ENCODE peak calls at places on chromosomes 13 and 19, in five cellular contexts. I is choroid plexus epithelial cell, Q is OCI-LY7, O is GM13976, U is fibroblast of lung. P is an unnamed sample.

GRCh38 chr19:36103040-36103626 is 7.8 kb upstream of the OVOL3 start:
- DNase-seq in I (no peak), Q (no peak), O (no peak), U (no peak), P (no peak)

GRCh38 chr19:40006273-40006691 is 9.4 kb downstream of the ZNF546 start:
- DNase-seq in I (peak), Q (no peak), O (no peak), U (peak), P (no peak)

GRCh38 chr19:38441660-38442348 is 8.3 kb downstream of the RYR1 start:
- DNase-seq in I (no peak), Q (peak), O (peak), U (no peak), P (no peak)

GRCh38 chr13:113561417-113562084 is 23.0 kb upstream of the TFDP1 start:
- DNase-seq in I (no peak), Q (no peak), O (no peak), U (no peak), P (peak)

GRCh38 chr19:41000310-41000737 is 9.2 kb downstream of the CYP2B6 start:
- DNase-seq in I (peak), Q (no peak), O (no peak), U (no peak), P (no peak)

GRCh38 chr13:111202745-111203144 is 87.6 kb downstream of the ARHGEF7 start:
- DNase-seq in I (peak), Q (peak), O (peak), U (peak), P (no peak)

GRCh38 chr19:49432141-49433073 is 7.2 kb downstream of the GFY start:
- DNase-seq in I (no peak), Q (no peak), O (peak), U (no peak), P (no peak)

GRCh38 chr19:4914736-4915501 is 5.6 kb downstream of the UHRF1 start:
- DNase-seq in I (peak), Q (no peak), O (no peak), U (peak), P (no peak)

GRCh38 chr13:70023506-70023905 is 84.1 kb upstream of the ATXN8OS start:
- DNase-seq in I (no peak), Q (no peak), O (no peak), U (no peak), P (no peak)

GRCh38 chr13:39313721-39314120 is 275.5 kb downstream of the NHLRC3 start:
- DNase-seq in I (no peak), Q (no peak), O (no peak), U (no peak), P (no peak)

GRCh38 chr13:46479286-46479685 is 73.7 kb upstream of the LRCH1 start:
- DNase-seq in I (no peak), Q (no peak), O (no peak), U (no peak), P (no peak)

GRCh38 chr13:47337781-47338507 is 441.1 kb upstream of the HTR2A start:
- DNase-seq in I (peak), Q (no peak), O (no peak), U (peak), P (no peak)

GRCh38 chr13:42333613-42334328 is 61.8 kb downstream of the AKAP11 start:
- DNase-seq in I (peak), Q (peak), O (peak), U (peak), P (no peak)

GRCh38 chr13:103134271-103134670 is 68.1 kb upstream of the SLC10A2 start:
- DNase-seq in I (no peak), Q (peak), O (no peak), U (no peak), P (no peak)

GRCh38 chr19:51107406-51108065 is 673 bp downstream of the CTU1 start:
- DNase-seq in I (peak), Q (peak), O (no peak), U (peak), P (no peak)

GRCh38 chr19:17346109-17346671 is 8.8 kb downstream of the GTPBP3 start:
- DNase-seq in I (peak), Q (peak), O (peak), U (peak), P (no peak)

GRCh38 chr13:66657165-66657895 is 572.8 kb downstream of the PCDH9 start:
- DNase-seq in I (peak), Q (no peak), O (no peak), U (peak), P (no peak)

GRCh38 chr19:21127001-21127400 is 14.8 kb upstream of the ZNF431 start:
- DNase-seq in I (no peak), Q (no peak), O (no peak), U (no peak), P (no peak)

GRCh38 chr19:43504426-43505185 is at the start of gene PHLDB3:
- DNase-seq in I (no peak), Q (no peak), O (peak), U (peak), P (peak)

GRCh38 chr19:10132848-10133350 is 13.2 kb upstream of the EIF3G start:
- DNase-seq in I (no peak), Q (no peak), O (no peak), U (no peak), P (no peak)

GRCh38 chr19:16208064-16208759 is 10.5 kb downstream of the AP1M1 start:
- DNase-seq in I (no peak), Q (no peak), O (no peak), U (no peak), P (no peak)

GRCh38 chr13:27607125-27607524 is 13.2 kb downstream of the LNX2 start:
- DNase-seq in I (peak), Q (no peak), O (no peak), U (peak), P (no peak)

GRCh38 chr19:658916-659839 is 3.8 kb downstream of the RNF126 start:
- DNase-seq in I (no peak), Q (peak), O (no peak), U (peak), P (no peak)

GRCh38 chr13:98719527-98720250 is 32.8 kb downstream of the SLC15A1 start:
- DNase-seq in I (no peak), Q (no peak), O (no peak), U (no peak), P (no peak)

GRCh38 chr13:108425056-108425455 is 155.5 kb downstream of the TNFSF13B start:
- DNase-seq in I (peak), Q (no peak), O (no peak), U (peak), P (no peak)

GRCh38 chr13:23672616-23673015 is 102.4 kb downstream of the TNFRSF19 start:
- DNase-seq in I (no peak), Q (no peak), O (no peak), U (peak), P (no peak)

GRCh38 chr13:39415403-39415802 is 187.6 kb downstream of the LHFPL6 start:
- DNase-seq in I (peak), Q (peak), O (no peak), U (peak), P (no peak)

GRCh38 chr19:18286973-18287635 is 5.7 kb upstream of the JUND start:
- DNase-seq in I (no peak), Q (no peak), O (no peak), U (no peak), P (no peak)

GRCh38 chr19:4369109-4369887 is 25.9 kb downstream of the MPND start:
- DNase-seq in I (no peak), Q (peak), O (peak), U (peak), P (no peak)

GRCh38 chr19:53774011-53774410 is 50.1 kb downstream of the NLRP12 start:
- DNase-seq in I (no peak), Q (no peak), O (no peak), U (no peak), P (no peak)

GRCh38 chr13:79503473-79504017 is 22.6 kb downstream of the NDFIP2 start:
- DNase-seq in I (no peak), Q (no peak), O (no peak), U (no peak), P (no peak)

GRCh38 chr19:46603752-46604241 is 2.7 kb downstream of the CALM3 start:
- DNase-seq in I (no peak), Q (no peak), O (no peak), U (no peak), P (peak)

GRCh38 chr19:41306394-41306793 is 3.6 kb upstream of the CCDC97 start:
- DNase-seq in I (no peak), Q (no peak), O (no peak), U (no peak), P (no peak)

GRCh38 chr13:39599842-39600241 is 3.2 kb downstream of the LHFPL6 start:
- DNase-seq in I (peak), Q (no peak), O (no peak), U (no peak), P (no peak)

GRCh38 chr13:24396821-24397220 is 87.4 kb downstream of the C1QTNF9 start:
- DNase-seq in I (no peak), Q (no peak), O (no peak), U (no peak), P (no peak)

GRCh38 chr19:40424637-40425449 is 949 bp downstream of the SERTAD1 start:
- DNase-seq in I (peak), Q (no peak), O (no peak), U (peak), P (no peak)

GRCh38 chr19:5623397-5624153 is 692 bp downstream of the SAFB start:
- DNase-seq in I (peak), Q (peak), O (no peak), U (no peak), P (no peak)

GRCh38 chr19:873084-874019 is 13.9 kb downstream of the CFD start:
- DNase-seq in I (peak), Q (peak), O (peak), U (peak), P (no peak)

DNA sequence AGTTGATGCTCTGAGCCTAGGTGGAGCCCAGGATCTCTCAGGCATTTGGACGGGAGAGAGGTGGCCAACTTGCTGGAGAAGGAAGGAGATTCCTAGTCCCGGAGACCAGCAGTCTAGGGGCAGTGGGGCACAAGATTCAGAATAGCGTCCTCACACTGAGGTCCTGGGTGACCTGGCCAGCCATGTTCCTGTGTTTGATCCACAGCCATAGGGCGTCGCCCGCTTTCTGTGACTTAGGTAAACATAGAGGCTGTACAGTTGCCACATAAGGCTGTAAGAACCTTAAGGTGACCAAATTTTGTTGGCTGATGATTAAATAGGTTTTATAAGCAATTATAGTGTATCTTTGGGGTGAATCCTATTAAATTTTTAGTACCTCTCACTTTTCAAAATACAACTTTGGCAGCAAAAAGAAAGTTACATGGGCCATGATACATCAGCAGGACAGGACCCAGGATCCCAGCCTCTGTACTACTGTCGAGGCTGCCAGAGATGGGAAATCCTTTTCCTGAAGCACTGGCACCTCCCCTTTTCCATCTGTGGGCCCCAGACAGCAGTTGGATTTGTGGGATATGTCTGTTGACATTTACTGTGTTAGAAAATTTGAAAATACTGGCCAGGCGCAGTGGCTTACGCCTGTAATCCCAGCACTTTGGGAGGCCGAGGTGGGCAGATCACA is 37.5 kb downstream of the TSSK6 start:
- DNase-seq in I (no peak), Q (no peak), O (no peak), U (no peak), P (no peak)
- TF ChIP-seq CTCF in I (no peak), Q (no peak), O (no peak), U (no peak), P (no peak)

GRCh38 chr19:7978196-7978825 is 27.1 kb downstream of the ELAVL1 start:
- DNase-seq in I (peak), Q (no peak), O (no peak), U (no peak), P (no peak)

GRCh38 chr19:7977723-7978040 is 27.8 kb downstream of the ELAVL1 start:
- DNase-seq in I (no peak), Q (no peak), O (no peak), U (no peak), P (no peak)

GRCh38 chr19:7979559-7979958 is 25.9 kb downstream of the ELAVL1 start:
- DNase-seq in I (no peak), Q (no peak), O (no peak), U (no peak), P (no peak)

GRCh38 chr19:7980168-7980567 is 25.3 kb downstream of the ELAVL1 start:
- DNase-seq in I (no peak), Q (no peak), O (no peak), U (no peak), P (no peak)

GRCh38 chr19:7979011-7979410 is 26.4 kb downstream of the ELAVL1 start:
- DNase-seq in I (no peak), Q (no peak), O (no peak), U (no peak), P (no peak)
- TF ChIP-seq CTCF in I (no peak), Q (no peak), O (no peak), U (no peak), P (no peak)

GRCh38 chr13:97338571-97338970 is 95.4 kb upstream of the RAP2A start:
- DNase-seq in I (no peak), Q (no peak), O (no peak), U (no peak), P (no peak)
- TF ChIP-seq CTCF in I (no peak), Q (no peak), O (no peak), U (no peak), P (no peak)

DNA sequence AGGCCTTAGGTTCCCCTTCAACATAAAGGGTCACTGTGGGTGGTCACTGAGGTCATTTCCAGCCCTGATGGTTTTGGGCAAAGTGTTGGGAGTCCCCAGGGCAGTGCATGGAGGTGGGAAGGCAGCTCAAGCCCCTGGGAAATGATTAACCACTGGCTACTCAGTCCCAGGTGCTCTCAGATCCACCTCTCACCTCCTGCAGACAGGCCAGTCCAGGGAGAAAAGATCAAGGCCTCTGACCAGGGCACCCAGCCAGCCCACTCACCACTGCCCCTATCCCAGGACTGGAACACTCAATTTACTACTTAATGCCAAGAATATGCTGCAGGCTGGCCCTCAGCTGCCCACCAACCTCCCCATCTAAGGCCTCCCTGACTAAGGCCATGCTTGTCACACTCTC is 1307.9 kb downstream of the UQCRFS1 start:
- DNase-seq in I (no peak), Q (no peak), O (no peak), U (no peak), P (no peak)
- TF ChIP-seq CTCF in I (no peak), Q (no peak), O (no peak), U (no peak), P (no peak)

GRCh38 chr19:14689598-14690503 is at the start of gene ZNF333:
- DNase-seq in I (peak), Q (peak), O (peak), U (peak), P (peak)

GRCh38 chr19:14682084-14682483 is 7.4 kb upstream of the ADGRE3 start:
- DNase-seq in I (no peak), Q (no peak), O (no peak), U (no peak), P (no peak)

GRCh38 chr19:14683439-14683838 is 6.4 kb upstream of the ZNF333 start:
- DNase-seq in I (no peak), Q (no peak), O (no peak), U (no peak), P (no peak)

GRCh38 chr19:14686411-14686810 is 3.4 kb upstream of the ZNF333 start:
- DNase-seq in I (peak), Q (peak), O (no peak), U (no peak), P (no peak)
- TF ChIP-seq CTCF in I (peak), Q (peak), O (peak), U (peak), P (peak)

GRCh38 chr13:20796791-20797513 is 23.2 kb upstream of the EEF1AKMT1 start:
- DNase-seq in I (peak), Q (no peak), O (no peak), U (peak), P (no peak)
- TF ChIP-seq CTCF in I (no peak), Q (no peak), O (no peak), U (no peak), P (no peak)

GRCh38 chr13:30158774-30159445 is 148.4 kb downstream of the KATNAL1 start:
- DNase-seq in I (peak), Q (no peak), O (peak), U (peak), P (no peak)
- TF ChIP-seq CTCF in I (peak), Q (peak), O (peak), U (peak), P (peak)

GRCh38 chr13:104773775-104774174 is 1707.6 kb upstream of the SLC10A2 start:
- DNase-seq in I (peak), Q (peak), O (peak), U (peak), P (no peak)
- TF ChIP-seq CTCF in I (peak), Q (peak), O (peak), U (peak), P (peak)

DNA sequence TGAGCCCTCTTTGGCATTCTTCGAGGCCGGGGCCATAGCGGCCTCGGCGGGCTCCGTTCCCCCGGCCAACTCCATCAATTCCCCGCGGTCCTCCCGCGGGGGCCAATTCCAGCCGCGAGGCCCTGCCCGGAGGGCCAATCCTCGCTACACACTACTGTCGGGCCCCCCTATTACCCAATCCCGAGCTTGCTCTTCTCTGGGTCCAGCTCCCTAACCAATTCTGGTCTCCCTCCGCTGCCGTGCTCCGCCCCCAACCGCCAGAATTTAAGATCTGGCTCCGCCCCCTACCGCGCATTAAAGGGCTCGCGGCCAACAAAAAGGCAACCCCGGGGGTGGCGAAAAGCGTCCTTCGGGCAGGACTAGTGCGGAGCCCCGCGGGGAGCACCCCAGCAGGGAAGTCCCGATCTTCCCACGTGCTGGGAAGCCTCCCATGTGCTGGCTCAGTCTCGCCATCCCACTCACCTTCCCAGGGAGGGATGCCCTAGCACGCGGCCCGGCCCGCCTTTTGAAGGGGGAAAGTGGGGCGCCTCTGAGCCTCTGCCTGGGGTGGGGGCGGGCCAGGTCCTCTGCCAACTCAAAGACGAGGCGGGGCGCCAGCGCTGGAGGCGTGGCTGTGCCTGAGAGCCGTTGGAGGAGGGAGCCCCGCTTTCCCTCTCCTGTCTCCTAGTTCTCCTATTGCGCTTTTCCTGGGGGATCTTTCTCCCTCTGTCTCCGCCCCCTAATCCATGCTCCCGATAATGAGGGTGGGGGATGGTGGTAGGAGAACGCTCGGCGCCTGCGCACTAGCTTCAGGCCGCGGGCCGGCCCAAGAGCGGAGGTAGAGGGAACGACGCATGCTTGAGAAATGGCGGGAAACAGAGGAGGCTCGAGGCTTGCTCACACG is 3.5 kb downstream of the LIPE start:
- DNase-seq in I (peak), Q (peak), O (peak), U (peak), P (peak)
- TF ChIP-seq CTCF in I (no peak), Q (no peak), O (no peak), U (no peak), P (no peak)

P was measured in type B pancreatic cell.